ENCODE peak calls at places on chromosomes 5 and 9, in six cellular contexts. One of them, this sample, is unnamed. For H3K4me1, the result is how much of the 10 kb centered on the place peaks cover.

GRCh38 chr9:118034701-118035100 is 330.5 kb downstream of the TLR4 start:
- DNase-seq in iPS DF 6.9: no peak
- DNase-seq in CD8-positive, alpha-beta T cell: no peak
- DNase-seq in heart right ventricle: no peak
- DNase-seq in right lobe of liver: no peak
- DNase-seq in mesenchymal stem cell: no peak
- DNase-seq in this sample: no peak

GRCh38 chr5:72837524-72838096 is 21.1 kb downstream of the TNPO1 start:
- DNase-seq in iPS DF 6.9: no peak
- DNase-seq in CD8-positive, alpha-beta T cell: no peak
- DNase-seq in heart right ventricle: no peak
- DNase-seq in right lobe of liver: no peak
- DNase-seq in mesenchymal stem cell: no peak
- DNase-seq in this sample: no peak

GRCh38 chr5:171623107-171623506 is 162.5 kb upstream of the SMIM23 start:
- DNase-seq in iPS DF 6.9: no peak
- DNase-seq in CD8-positive, alpha-beta T cell: no peak
- DNase-seq in heart right ventricle: no peak
- DNase-seq in right lobe of liver: no peak
- DNase-seq in mesenchymal stem cell: no peak
- DNase-seq in this sample: no peak

GRCh38 chr5:54211912-54212311 is 98.5 kb downstream of the ARL15 start:
- DNase-seq in iPS DF 6.9: no peak
- DNase-seq in CD8-positive, alpha-beta T cell: no peak
- DNase-seq in heart right ventricle: no peak
- DNase-seq in right lobe of liver: no peak
- DNase-seq in mesenchymal stem cell: no peak
- DNase-seq in this sample: no peak

GRCh38 chr5:78113689-78114088 is 180.8 kb downstream of the AP3B1 start:
- DNase-seq in iPS DF 6.9: no peak
- DNase-seq in CD8-positive, alpha-beta T cell: no peak
- DNase-seq in heart right ventricle: no peak
- DNase-seq in right lobe of liver: no peak
- DNase-seq in mesenchymal stem cell: no peak
- DNase-seq in this sample: no peak

GRCh38 chr9:84000186-84000585 is 19.6 kb downstream of the RMI1 start:
- DNase-seq in iPS DF 6.9: no peak
- DNase-seq in CD8-positive, alpha-beta T cell: no peak
- DNase-seq in heart right ventricle: no peak
- DNase-seq in right lobe of liver: no peak
- DNase-seq in mesenchymal stem cell: no peak
- DNase-seq in this sample: no peak

GRCh38 chr5:143605403-143606005 is 202.0 kb upstream of the NR3C1 start:
- DNase-seq in iPS DF 6.9: no peak
- DNase-seq in CD8-positive, alpha-beta T cell: no peak
- DNase-seq in heart right ventricle: peak
- DNase-seq in right lobe of liver: no peak
- DNase-seq in mesenchymal stem cell: peak
- DNase-seq in this sample: no peak

GRCh38 chr5:56270058-56270457 is 36.9 kb upstream of the ANKRD55 start:
- DNase-seq in iPS DF 6.9: no peak
- DNase-seq in CD8-positive, alpha-beta T cell: no peak
- DNase-seq in heart right ventricle: no peak
- DNase-seq in right lobe of liver: no peak
- DNase-seq in mesenchymal stem cell: peak
- DNase-seq in this sample: no peak

GRCh38 chr5:51974834-51975233 is 591.6 kb downstream of the ISL1 start:
- DNase-seq in iPS DF 6.9: no peak
- DNase-seq in CD8-positive, alpha-beta T cell: no peak
- DNase-seq in heart right ventricle: no peak
- DNase-seq in right lobe of liver: no peak
- DNase-seq in mesenchymal stem cell: no peak
- DNase-seq in this sample: no peak

GRCh38 chr5:149802008-149802407 is 71.9 kb downstream of the PPARGC1B start:
- DNase-seq in iPS DF 6.9: no peak
- DNase-seq in CD8-positive, alpha-beta T cell: no peak
- DNase-seq in heart right ventricle: peak
- DNase-seq in right lobe of liver: peak
- DNase-seq in mesenchymal stem cell: no peak
- DNase-seq in this sample: no peak
- H3K4me1 ChIP-seq in iPS DF 6.9: under half
- H3K4me1 ChIP-seq in CD8-positive, alpha-beta T cell: under half
- H3K4me1 ChIP-seq in heart right ventricle: half or more
- H3K4me1 ChIP-seq in right lobe of liver: under half
- H3K4me1 ChIP-seq in mesenchymal stem cell: under half
- H3K4me1 ChIP-seq in this sample: under half

DNA sequence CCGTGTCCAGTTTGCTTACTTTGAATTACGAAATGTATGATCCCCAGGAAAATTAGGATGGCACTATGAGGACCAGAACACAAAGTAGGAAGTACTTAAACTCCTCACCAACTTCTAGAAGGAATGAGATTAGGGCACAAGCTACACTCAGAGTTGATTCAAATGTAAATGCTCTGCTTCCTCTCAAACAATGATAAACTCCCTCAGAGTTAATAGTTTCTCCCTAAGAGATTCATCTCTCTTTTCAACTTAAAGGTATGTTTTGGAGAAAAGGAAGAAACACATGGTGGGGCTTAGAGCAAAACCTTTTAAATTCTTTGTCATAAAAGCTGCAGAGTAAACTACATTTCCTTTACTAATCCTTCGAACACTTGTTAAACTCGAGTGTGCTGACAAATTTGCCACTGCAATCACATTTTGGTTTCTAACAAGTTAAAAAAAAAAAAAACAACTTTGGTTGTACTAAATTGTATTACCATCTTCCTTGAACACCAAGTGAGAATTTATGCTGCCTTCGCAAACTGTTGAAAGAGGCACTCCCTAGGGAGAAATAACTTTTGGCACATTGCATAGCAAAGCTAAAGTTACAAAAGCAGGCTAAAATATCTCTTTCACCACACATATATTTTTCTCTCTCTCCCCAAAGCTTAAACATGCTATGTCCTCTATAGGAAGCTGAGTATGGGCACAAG is 66.6 kb downstream of the DENND1A start:
- DNase-seq in iPS DF 6.9: peak
- DNase-seq in CD8-positive, alpha-beta T cell: no peak
- DNase-seq in heart right ventricle: no peak
- DNase-seq in right lobe of liver: no peak
- DNase-seq in mesenchymal stem cell: peak
- DNase-seq in this sample: no peak
- H3K4me1 ChIP-seq in iPS DF 6.9: under half
- H3K4me1 ChIP-seq in CD8-positive, alpha-beta T cell: under half
- H3K4me1 ChIP-seq in heart right ventricle: under half
- H3K4me1 ChIP-seq in right lobe of liver: under half
- H3K4me1 ChIP-seq in mesenchymal stem cell: under half
- H3K4me1 ChIP-seq in this sample: under half

DNA sequence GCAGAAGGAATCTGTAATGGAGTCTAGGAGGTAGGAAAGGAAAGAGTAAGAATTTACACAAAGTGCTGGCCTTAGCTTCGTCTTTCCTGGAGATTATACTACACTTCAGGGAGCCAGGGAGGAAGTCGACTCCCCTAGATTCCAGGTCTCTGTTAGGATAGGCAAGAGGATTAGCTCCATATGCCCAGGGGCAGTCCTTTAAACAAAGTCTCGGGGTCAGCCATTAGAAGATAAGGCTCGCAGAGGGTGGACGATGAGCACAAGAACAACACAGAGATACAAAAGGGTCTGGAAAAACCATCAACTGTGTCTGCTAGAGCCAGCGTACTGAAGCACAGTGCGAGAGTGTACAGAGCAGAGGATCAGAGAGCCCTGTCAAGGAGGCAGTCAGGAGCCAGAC is 344.7 kb upstream of the TNC start:
- DNase-seq in iPS DF 6.9: no peak
- DNase-seq in CD8-positive, alpha-beta T cell: no peak
- DNase-seq in heart right ventricle: no peak
- DNase-seq in right lobe of liver: no peak
- DNase-seq in mesenchymal stem cell: no peak
- DNase-seq in this sample: no peak
- H3K4me1 ChIP-seq in iPS DF 6.9: under half
- H3K4me1 ChIP-seq in CD8-positive, alpha-beta T cell: under half
- H3K4me1 ChIP-seq in heart right ventricle: under half
- H3K4me1 ChIP-seq in right lobe of liver: under half
- H3K4me1 ChIP-seq in mesenchymal stem cell: under half
- H3K4me1 ChIP-seq in this sample: under half

DNA sequence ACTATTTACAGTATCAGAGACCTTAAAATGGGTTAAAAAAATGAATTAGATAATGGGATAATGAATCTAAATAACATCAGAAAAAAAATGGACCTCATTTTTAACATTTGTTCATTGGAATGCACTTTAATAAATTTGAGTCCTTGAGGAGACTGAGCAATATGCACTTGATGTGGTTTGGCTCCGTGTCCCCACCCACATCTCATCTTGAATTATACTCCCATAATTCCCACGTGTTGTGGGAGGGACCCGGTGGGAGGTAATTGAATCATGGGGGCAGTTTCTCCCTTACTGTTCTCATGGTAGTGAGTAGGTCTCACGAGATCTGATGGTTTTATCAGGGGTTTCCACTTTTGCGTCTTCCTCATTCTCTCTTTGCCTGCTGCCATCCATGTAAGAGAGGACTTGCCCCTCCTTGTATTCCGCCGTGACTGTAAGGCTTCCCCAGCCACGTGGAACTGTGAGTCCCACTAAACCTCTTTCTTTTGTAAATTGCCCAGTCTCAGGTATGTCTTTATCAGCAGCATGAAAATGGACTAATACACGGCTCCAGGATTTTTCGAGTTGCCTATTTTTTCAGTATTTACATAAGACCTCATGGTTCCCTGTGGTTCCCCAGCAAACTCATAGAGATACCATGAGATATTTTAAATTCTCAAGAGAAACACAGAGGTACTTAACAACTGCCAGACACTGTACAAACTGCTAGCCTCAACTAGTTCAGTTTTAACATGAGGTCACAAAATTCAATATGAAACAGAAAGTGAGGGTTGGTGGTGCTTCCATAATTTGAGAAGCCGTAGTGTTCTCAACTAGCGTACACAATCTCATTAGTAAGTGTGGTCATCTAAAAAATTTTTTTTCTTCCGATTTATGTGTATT is 128.3 kb downstream of the TLE1 start:
- DNase-seq in iPS DF 6.9: no peak
- DNase-seq in CD8-positive, alpha-beta T cell: no peak
- DNase-seq in heart right ventricle: no peak
- DNase-seq in right lobe of liver: no peak
- DNase-seq in mesenchymal stem cell: no peak
- DNase-seq in this sample: no peak
- H3K4me1 ChIP-seq in iPS DF 6.9: under half
- H3K4me1 ChIP-seq in CD8-positive, alpha-beta T cell: under half
- H3K4me1 ChIP-seq in heart right ventricle: under half
- H3K4me1 ChIP-seq in right lobe of liver: under half
- H3K4me1 ChIP-seq in mesenchymal stem cell: under half
- H3K4me1 ChIP-seq in this sample: under half